ENCODE peak calls at places on chromosomes 13 and 19, in six cellular contexts. T, N, D, C, K and V are unnamed samples.
A peak's percentile ranks its signal among the peaks of the same experiment; 100 is the strongest.

GRCh38 chr13:40228486-40228885 is 438.0 kb downstream of the FOXO1 start:
- DNase-seq in T (no peak), D (no peak), K (no peak), C (no peak), N (no peak), V (no peak)

GRCh38 chr19:5017235-5017634 is 48.3 kb downstream of the KDM4B start:
- DNase-seq in T (no peak), D (no peak), K (no peak), C (no peak), N (no peak), V (no peak)

GRCh38 chr19:34847393-34847792 is 74.4 kb upstream of the ZNF599 start:
- DNase-seq in T (no peak), K (no peak), N (no peak), D (no peak), C (no peak), V (no peak)

GRCh38 chr13:23584275-23584674 is 14.1 kb downstream of the TNFRSF19 start:
- DNase-seq in T (no peak), K (no peak), D (no peak), C (no peak), N (no peak), V (no peak)

GRCh38 chr13:45511310-45512147 is 46.8 kb downstream of the COG3 start:
- DNase-seq in K (no peak), D (peak; percentile 78), N (no peak), T (peak; percentile 50), C (no peak), V (no peak)

GRCh38 chr13:47036291-47037008 is 139.6 kb upstream of the HTR2A start:
- DNase-seq in N (no peak), D (no peak), K (no peak), C (no peak), T (no peak), V (no peak)

GRCh38 chr13:74966814-74967213 is 515.2 kb downstream of the TBC1D4 start:
- DNase-seq in C (no peak), N (peak; percentile 11), D (peak; percentile 6), K (no peak), T (no peak), V (no peak)

GRCh38 chr13:103794526-103794925 is 728.3 kb upstream of the SLC10A2 start:
- DNase-seq in C (no peak), T (no peak), D (no peak), K (no peak), N (no peak), V (no peak)

GRCh38 chr13:21929400-21929799 is 258.5 kb downstream of the FGF9 start:
- DNase-seq in K (no peak), D (no peak), N (no peak), C (no peak), T (no peak), V (no peak)

GRCh38 chr13:64488731-64489130 is 2741.4 kb downstream of the PCDH9 start:
- DNase-seq in N (no peak), C (no peak), T (no peak), K (no peak), D (no peak), V (no peak)

GRCh38 chr13:94549241-94550029 is 46.5 kb downstream of the TGDS start:
- DNase-seq in N (peak; percentile 94), T (peak; percentile 92), C (peak; percentile 97), K (peak; percentile 93), D (peak; percentile 93), V (peak; percentile 91)

GRCh38 chr19:36009220-36009619 is 607 bp upstream of the SYNE4 start:
- DNase-seq in T (peak; percentile 13), C (peak; percentile 91), K (peak; percentile 66), D (peak; percentile 65), N (peak; percentile 80), V (peak; percentile 33)

GRCh38 chr13:43804461-43805070 is 17.8 kb upstream of the ENOX1 start:
- DNase-seq in D (peak; percentile 76), K (no peak), N (no peak), C (no peak), T (peak; percentile 44), V (no peak)

GRCh38 chr19:48656840-48657474 is 11.0 kb upstream of the CA11 start:
- DNase-seq in N (no peak), T (peak; percentile 83), K (no peak), C (no peak), D (no peak), V (no peak)

GRCh38 chr19:24140099-24140498 is 53.1 kb downstream of the ZNF254 start:
- DNase-seq in D (no peak), N (no peak), C (no peak), K (no peak), T (peak; percentile 83), V (no peak)

GRCh38 chr19:41699231-41699967 is 9.0 kb upstream of the CEACAM5 start:
- DNase-seq in N (no peak), D (no peak), T (no peak), K (no peak), C (peak; percentile 47), V (no peak)

GRCh38 chr19:42497492-42498226 is 30.6 kb downstream of the CEACAM1 start:
- DNase-seq in N (no peak), T (no peak), K (no peak), D (peak; percentile 10), C (no peak), V (no peak)

GRCh38 chr19:4933528-4933927 is 24.2 kb downstream of the UHRF1 start:
- DNase-seq in N (no peak), K (no peak), D (no peak), T (no peak), C (no peak), V (no peak)

GRCh38 chr13:33115274-33115673 is 99.1 kb downstream of the KL start:
- DNase-seq in N (no peak), T (no peak), K (no peak), D (no peak), C (no peak), V (no peak)

GRCh38 chr19:1063030-1063908 is 3.7 kb upstream of the ARHGAP45 start:
- DNase-seq in N (no peak), C (no peak), D (no peak), K (no peak), T (no peak), V (peak; percentile 71)

GRCh38 chr19:6292006-6292405 is 12.2 kb upstream of the MLLT1 start:
- DNase-seq in T (no peak), D (no peak), N (no peak), K (no peak), C (no peak), V (no peak)

GRCh38 chr19:6286676-6287075 is 6.9 kb upstream of the MLLT1 start:
- DNase-seq in T (no peak), N (no peak), D (no peak), C (no peak), K (no peak), V (no peak)

GRCh38 chr19:6288737-6289136 is 9.0 kb upstream of the MLLT1 start:
- DNase-seq in N (no peak), K (no peak), D (no peak), T (no peak), C (no peak), V (no peak)

DNA sequence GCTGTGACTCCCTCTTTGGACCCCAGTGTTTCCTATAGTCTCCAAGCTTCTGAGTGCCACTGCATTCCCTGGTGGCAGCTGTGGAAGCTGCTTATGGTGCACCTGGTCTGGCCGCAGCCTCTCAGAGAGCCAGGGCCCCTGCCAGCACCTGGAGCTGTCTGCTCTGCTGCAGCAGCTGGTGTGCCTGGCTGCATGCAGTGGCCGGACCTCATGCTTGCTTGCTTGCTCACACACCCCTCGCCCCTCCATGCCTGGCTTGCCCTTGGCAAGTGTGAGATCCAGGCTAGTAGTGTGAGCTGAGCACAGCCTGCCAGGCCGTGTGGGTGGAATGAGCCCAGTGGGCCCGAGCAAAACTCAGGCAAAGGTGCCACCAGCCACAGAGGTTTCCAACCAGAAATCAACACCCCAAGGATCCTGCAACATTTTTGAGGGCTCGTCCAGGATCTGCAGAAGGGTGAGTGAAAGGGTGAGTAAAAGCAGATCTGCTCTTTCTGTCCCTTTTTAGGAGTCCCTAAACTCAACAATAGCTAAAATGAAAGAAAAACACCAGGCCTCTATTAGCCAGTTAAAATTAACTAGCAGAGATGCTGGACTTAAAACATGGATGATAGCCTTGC is 7.6 kb upstream of the MLLT1 start:
- DNase-seq in N (no peak), D (no peak), T (no peak), C (no peak), K (no peak), V (no peak)
- H3K9me3 ChIP-seq in N (peaks cover 19% of the 10 kb centered on the region), D (no peaks in the 10 kb centered on the region), T (peaks cover 57% of the 10 kb centered on the region), C (peaks cover 26% of the 10 kb centered on the region), K (peaks cover 11% of the 10 kb centered on the region), V (peaks cover 8% of the 10 kb centered on the region)

GRCh38 chr19:15549581-15549980 is 41.3 kb downstream of the CYP4F22 start:
- DNase-seq in N (no peak), T (no peak), K (no peak), D (no peak), C (peak; percentile 13), V (no peak)
- H3K9me3 ChIP-seq in N (no peaks in the 10 kb centered on the region), T (peaks cover 5% of the 10 kb centered on the region), K (no peaks in the 10 kb centered on the region), D (no peaks in the 10 kb centered on the region), C (no peaks in the 10 kb centered on the region), V (no peaks in the 10 kb centered on the region)

DNA sequence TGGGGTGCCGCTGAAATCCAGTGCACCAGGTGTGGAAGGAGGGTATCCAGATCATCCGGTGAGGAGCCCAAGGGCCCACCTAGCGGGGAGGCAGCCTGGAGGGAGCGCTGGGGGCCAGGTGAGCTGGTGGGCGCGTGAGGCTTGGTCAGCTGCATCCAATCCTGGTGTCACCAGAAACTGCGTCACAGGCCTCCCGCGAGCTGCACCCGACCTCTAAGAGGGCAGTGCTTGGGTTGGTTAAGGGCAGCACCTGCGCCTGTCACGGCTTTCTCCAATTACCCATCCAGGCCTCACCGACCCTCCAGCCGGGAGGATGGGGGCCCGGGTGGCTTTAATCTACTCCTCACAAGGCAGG is 284 bp downstream of the RNF17 start:
- DNase-seq in T (no peak), C (no peak), N (no peak), D (no peak), K (no peak), V (no peak)
- H3K9me3 ChIP-seq in T (peaks cover 7% of the 10 kb centered on the region), C (no peaks in the 10 kb centered on the region), N (no peaks in the 10 kb centered on the region), D (no peaks in the 10 kb centered on the region), K (no peaks in the 10 kb centered on the region), V (no peaks in the 10 kb centered on the region)

GRCh38 chr19:37403403-37403802 is 32.5 kb downstream of the ZNF527 start:
- DNase-seq in D (no peak), T (no peak), K (no peak), C (no peak), N (no peak), V (no peak)
- H3K9me3 ChIP-seq in D (no peaks in the 10 kb centered on the region), T (peaks cover 44% of the 10 kb centered on the region), K (no peaks in the 10 kb centered on the region), C (peaks cover 22% of the 10 kb centered on the region), N (peaks cover 14% of the 10 kb centered on the region), V (peaks cover 9% of the 10 kb centered on the region)

DNA sequence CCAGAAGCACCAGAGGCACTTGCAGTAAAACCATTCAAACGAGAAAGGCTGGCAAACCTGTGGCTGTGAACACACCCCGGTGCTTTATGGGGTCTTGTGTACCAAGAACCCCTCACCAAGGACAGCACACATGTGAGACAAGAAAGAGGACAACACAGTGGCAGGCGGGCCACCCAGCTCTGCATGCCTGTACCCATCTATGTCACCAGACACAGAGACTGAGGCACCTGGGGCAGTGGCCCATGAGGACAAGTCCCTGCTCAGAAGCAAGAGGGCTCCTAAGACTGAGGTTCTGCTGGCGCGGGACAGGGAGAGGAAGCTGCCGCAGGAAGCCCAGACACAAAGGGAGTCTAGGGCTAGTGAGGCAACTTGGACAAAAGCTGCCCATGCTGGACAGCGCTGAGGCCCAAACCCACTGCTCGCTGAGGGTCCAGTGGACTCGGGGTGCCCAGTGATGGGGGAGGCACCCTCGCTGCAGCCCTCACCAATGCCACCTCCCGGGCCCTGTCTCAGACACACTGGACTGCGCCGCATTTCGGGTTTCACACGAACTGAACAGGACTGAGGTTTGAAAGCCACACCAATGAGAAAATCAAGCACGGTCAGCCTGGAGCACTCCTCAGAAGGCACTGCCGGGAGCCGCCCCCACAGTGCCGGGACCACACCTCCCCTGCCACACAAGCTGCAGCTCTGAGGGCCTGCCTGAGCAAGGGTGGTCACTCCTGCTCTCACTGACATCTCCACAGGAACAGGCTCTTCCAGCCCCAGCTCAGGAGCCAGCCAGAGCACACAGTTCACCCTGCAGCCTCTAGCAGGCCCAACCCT is 232.7 kb downstream of the TUBA3C start:
- DNase-seq in T (no peak), D (no peak), C (peak; percentile 50), N (no peak), K (no peak), V (no peak)
- H3K9me3 ChIP-seq in T (peaks cover 86% of the 10 kb centered on the region), D (no peaks in the 10 kb centered on the region), C (no peaks in the 10 kb centered on the region), N (no peaks in the 10 kb centered on the region), K (no peaks in the 10 kb centered on the region), V (no peaks in the 10 kb centered on the region)